ENCODE peak calls at places on chromosomes 12 and 14, in four cellular contexts. B, H, C and Y are unnamed samples.

GRCh38 chr12:126873701-126874100 is 1393.3 kb upstream of the TMEM132C start:
- DNase-seq in B (no peak), C (no peak), H (no peak), Y (no peak)

GRCh38 chr14:38755036-38755435 is 348.0 kb downstream of the SEC23A start:
- DNase-seq in H (no peak), C (no peak), B (no peak), Y (no peak)

GRCh38 chr12:51705450-51705849 is 114.4 kb downstream of the SCN8A start:
- DNase-seq in H (no peak), B (no peak), C (no peak), Y (no peak)

GRCh38 chr12:95328708-95329107 is 111.1 kb downstream of the VEZT start:
- DNase-seq in C (no peak), B (no peak), H (no peak), Y (no peak)

GRCh38 chr14:75724414-75725204 is 63.6 kb downstream of the TTLL5 start:
- DNase-seq in H (no peak), B (no peak), C (no peak), Y (no peak)

GRCh38 chr12:93682846-93683261 is 5.7 kb downstream of the CRADD start:
- DNase-seq in C (peak), H (no peak), B (peak), Y (no peak)

GRCh38 chr12:95164656-95165055 is 52.6 kb downstream of the FGD6 start:
- DNase-seq in C (no peak), B (no peak), H (no peak), Y (no peak)

GRCh38 chr12:85639834-85640233 is 196.4 kb downstream of the RASSF9 start:
- DNase-seq in C (no peak), H (no peak), B (no peak), Y (no peak)

GRCh38 chr12:117234441-117234840 is 44.2 kb upstream of the FBXO21 start:
- DNase-seq in C (no peak), B (no peak), H (no peak), Y (no peak)

GRCh38 chr14:41167040-41167439 is 439.6 kb upstream of the LRFN5 start:
- DNase-seq in B (no peak), C (no peak), H (no peak), Y (no peak)

GRCh38 chr12:31006416-31007152 is 67.1 kb upstream of the DDX11 start:
- DNase-seq in H (no peak), B (no peak), C (no peak), Y (no peak)

GRCh38 chr12:42238240-42239140 is at the start of gene YAF2:
- DNase-seq in H (peak), B (peak), C (peak), Y (peak)

GRCh38 chr14:23814858-23815257 is 138.7 kb upstream of the DHRS4 start:
- DNase-seq in H (no peak), B (no peak), C (no peak), Y (no peak)

GRCh38 chr12:43098766-43099550 is 453.0 kb downstream of the ADAMTS20 start:
- DNase-seq in H (no peak), B (no peak), C (no peak), Y (no peak)

GRCh38 chr12:115823635-115824034 is 453.9 kb downstream of the MED13L start:
- DNase-seq in B (no peak), H (no peak), C (peak), Y (no peak)

GRCh38 chr12:121796855-121797751 is 3.6 kb upstream of the RHOF start:
- DNase-seq in H (no peak), B (peak), C (peak), Y (peak)

GRCh38 chr12:65672441-65672840 is 151.8 kb upstream of the HMGA2 start:
- DNase-seq in H (no peak), B (no peak), C (no peak), Y (no peak)

GRCh38 chr12:19239616-19240234 is 110.2 kb downstream of the PLEKHA5 start:
- DNase-seq in C (no peak), H (no peak), B (no peak), Y (no peak)

GRCh38 chr14:27958757-27959156 is 807.8 kb upstream of the FOXG1 start:
- DNase-seq in C (no peak), B (no peak), H (no peak), Y (no peak)

GRCh38 chr12:93784339-93785086 is 107.3 kb downstream of the CRADD start:
- DNase-seq in H (no peak), C (peak), B (peak), Y (no peak)

GRCh38 chr12:18849080-18849479 is 111.2 kb downstream of the CAPZA3 start:
- DNase-seq in C (no peak), H (no peak), B (no peak), Y (no peak)

GRCh38 chr12:104414581-104415305 is 42.0 kb upstream of the CHST11 start:
- DNase-seq in H (no peak), B (no peak), C (peak), Y (no peak)

GRCh38 chr14:70713096-70713875 is 71.6 kb downstream of the TTC9 start:
- DNase-seq in H (no peak), B (no peak), C (no peak), Y (no peak)

GRCh38 chr12:28209782-28210181 is 19.5 kb downstream of the CCDC91 start:
- DNase-seq in C (no peak), H (no peak), B (no peak), Y (no peak)

DNA sequence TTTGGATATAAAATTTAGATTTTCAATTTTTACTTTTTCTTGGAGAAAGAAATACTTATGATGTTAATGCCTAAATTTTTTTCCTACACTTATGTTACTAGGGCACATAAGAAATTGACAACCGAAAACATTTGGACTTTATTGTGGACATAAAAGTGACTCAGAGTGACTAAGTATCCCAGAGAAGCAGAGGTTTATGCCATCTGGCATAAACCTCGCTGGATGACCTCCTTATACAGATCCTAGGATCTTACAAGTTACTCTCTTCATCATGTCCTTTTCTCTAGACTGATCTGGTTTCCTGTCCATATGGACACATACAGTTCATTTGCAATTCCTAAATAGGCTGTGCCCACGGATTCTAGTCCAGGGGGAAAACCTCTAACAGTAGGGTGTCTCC is 89.8 kb downstream of the RERG start:
- DNase-seq in B (no peak), H (no peak), C (no peak), Y (no peak)
- TF ChIP-seq TARDBP in B (no peak), H (no peak), C (no peak), Y (no peak)

GRCh38 chr12:67426067-67426466 is 156.9 kb downstream of the CAND1 start:
- DNase-seq in C (no peak), H (no peak), B (no peak), Y (peak)
- TF ChIP-seq TARDBP in C (no peak), H (no peak), B (no peak), Y (no peak)

GRCh38 chr14:51648296-51648695 is 3.4 kb upstream of the FRMD6 start:
- DNase-seq in H (no peak), B (no peak), C (no peak), Y (no peak)
- TF ChIP-seq TARDBP in H (no peak), B (no peak), C (no peak), Y (no peak)

GRCh38 chr14:74425525-74426201 is 347 bp downstream of the SYNDIG1L start:
- DNase-seq in C (peak), H (no peak), B (no peak), Y (peak)

GRCh38 chr14:74429221-74429691 is 3.2 kb upstream of the SYNDIG1L start:
- DNase-seq in B (no peak), C (no peak), H (no peak), Y (peak)

GRCh38 chr14:74426202-74426582 is at the start of gene SYNDIG1L:
- DNase-seq in H (no peak), C (no peak), B (no peak), Y (no peak)

GRCh38 chr14:74427651-74428050 is 1.6 kb upstream of the SYNDIG1L start:
- DNase-seq in C (no peak), H (no peak), B (no peak), Y (no peak)

GRCh38 chr14:74429991-74430390 is 4.0 kb upstream of the SYNDIG1L start:
- DNase-seq in B (no peak), C (no peak), H (no peak), Y (peak)
- TF ChIP-seq TARDBP in B (no peak), C (no peak), H (no peak), Y (no peak)

DNA sequence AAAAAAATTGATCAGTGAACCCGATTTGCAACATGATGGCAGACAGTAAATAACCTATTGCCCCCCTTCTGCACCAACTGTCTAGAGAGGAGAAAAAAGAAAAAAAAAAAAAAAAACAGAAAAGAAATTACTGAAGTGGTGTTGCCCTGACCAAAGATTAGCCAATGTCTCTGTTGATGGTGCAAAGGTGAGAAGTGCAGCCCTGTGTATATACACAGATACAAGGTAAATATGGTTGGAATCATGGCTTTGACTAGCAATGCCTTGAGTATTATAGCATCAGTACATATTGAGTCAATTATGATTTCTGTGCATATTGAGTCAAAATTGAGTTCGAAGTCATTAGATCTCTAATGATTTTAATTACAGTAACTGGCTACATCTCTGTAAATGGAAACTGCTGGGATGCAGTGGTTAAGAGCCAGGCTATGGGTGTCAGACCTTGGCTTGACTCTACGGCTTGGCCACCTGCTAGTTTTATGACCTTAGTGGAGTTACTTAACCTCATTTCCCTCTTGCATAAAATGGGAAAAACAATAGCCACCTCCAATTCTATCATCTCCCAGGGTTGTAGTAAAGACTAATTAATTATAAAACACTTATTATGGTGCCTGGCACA is 51.0 kb downstream of the EGLN3 start:
- DNase-seq in C (no peak), B (peak), H (no peak), Y (no peak)
- TF ChIP-seq TARDBP in C (no peak), B (peak), H (no peak), Y (no peak)

DNA sequence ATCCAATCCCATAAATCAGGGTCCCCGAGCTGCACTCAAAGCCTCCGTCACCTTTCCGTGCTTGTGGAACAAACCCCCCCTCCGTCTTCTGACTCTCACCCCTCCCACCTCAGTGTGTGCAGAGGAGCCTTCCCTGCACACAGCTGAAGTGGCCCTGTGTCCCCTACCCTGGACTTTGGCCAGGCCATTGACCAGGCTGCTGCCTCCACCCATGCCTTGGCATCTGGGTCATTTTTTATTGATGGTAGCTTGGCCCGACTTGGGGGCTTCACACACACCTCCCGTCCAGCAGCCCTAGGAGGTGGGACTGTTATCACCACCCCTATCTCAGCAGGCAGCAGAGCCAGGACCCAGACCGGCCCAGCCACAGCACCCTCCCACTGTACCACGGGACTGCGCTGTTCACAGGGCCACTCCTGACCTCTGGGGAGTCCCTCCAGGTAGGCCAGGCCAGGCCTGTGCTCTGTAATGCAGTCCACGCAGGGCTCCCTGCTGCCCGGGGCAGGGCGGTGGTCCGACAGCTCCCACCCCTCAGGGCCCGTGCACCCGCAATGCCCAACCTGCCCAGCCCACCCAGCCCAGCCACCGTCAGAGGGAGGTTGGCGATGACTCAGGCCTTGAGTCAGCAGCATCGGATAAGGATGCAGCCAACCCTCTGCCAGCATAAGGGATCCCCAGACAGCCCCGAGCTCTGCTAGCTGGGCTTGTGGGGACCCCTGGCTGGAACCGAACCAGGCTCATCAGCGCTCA is 9.2 kb upstream of the INF2 start:
- DNase-seq in H (no peak), B (no peak), C (peak), Y (no peak)
- TF ChIP-seq TARDBP in H (no peak), B (no peak), C (no peak), Y (no peak)

GRCh38 chr14:99129998-99130397 is 142.0 kb downstream of the BCL11B start:
- DNase-seq in C (no peak), B (no peak), H (no peak), Y (no peak)
- TF ChIP-seq TARDBP in C (no peak), B (no peak), H (no peak), Y (no peak)